ENCODE peak calls at places on chromosomes 13 and 19, in seven cellular contexts. S, Q, A, Y, I, D and C are unnamed samples.

GRCh38 chr13:100088282-100088647 is 628 bp upstream of the PCCA start:
- DNase-seq in S (no peak), Q (no peak), A (no peak), Y (no peak), I (peak), D (no peak), C (no peak)

GRCh38 chr13:72458701-72459100 is 268.7 kb downstream of the MZT1 start:
- DNase-seq in S (no peak), Q (no peak), A (no peak), Y (no peak), I (no peak), D (no peak), C (peak)

GRCh38 chr19:45568732-45569131 is 15.9 kb downstream of the OPA3 start:
- DNase-seq in S (peak), Q (peak), A (no peak), Y (no peak), I (no peak), D (no peak), C (peak)

GRCh38 chr13:30159446-30159839 is 147.9 kb downstream of the KATNAL1 start:
- DNase-seq in S (no peak), Q (peak), A (no peak), Y (no peak), I (no peak), D (peak), C (peak)

GRCh38 chr19:4103073-4103418 is 20.9 kb downstream of the MAP2K2 start:
- DNase-seq in S (no peak), Q (peak), A (no peak), Y (no peak), I (no peak), D (no peak), C (peak)

GRCh38 chr13:82713681-82714405 is 1168.4 kb downstream of the SLITRK1 start:
- DNase-seq in S (no peak), Q (peak), A (no peak), Y (no peak), I (no peak), D (no peak), C (peak)

GRCh38 chr13:32001392-32001768 is 30.2 kb upstream of the FRY start:
- DNase-seq in S (peak), Q (peak), A (no peak), Y (no peak), I (no peak), D (no peak), C (peak)

GRCh38 chr19:813359-814107 is 8.2 kb downstream of the PLPPR3 start:
- DNase-seq in S (no peak), Q (no peak), A (no peak), Y (no peak), I (no peak), D (no peak), C (no peak)

GRCh38 chr19:38737921-38738731 is 6.1 kb downstream of the CAPN12 start:
- DNase-seq in S (no peak), Q (no peak), A (no peak), Y (peak), I (no peak), D (no peak), C (no peak)

GRCh38 chr19:46878613-46879375 is 18.0 kb downstream of the ARHGAP35 start:
- DNase-seq in S (no peak), Q (peak), A (no peak), Y (no peak), I (no peak), D (peak), C (peak)

GRCh38 chr13:23889598-23890224 is 511 bp upstream of the MIPEP start:
- DNase-seq in S (no peak), Q (no peak), A (no peak), Y (no peak), I (no peak), D (no peak), C (peak)

GRCh38 chr13:114064516-114065140 is 67.8 kb downstream of the RASA3 start:
- DNase-seq in S (no peak), Q (peak), A (no peak), Y (peak), I (peak), D (no peak), C (peak)

GRCh38 chr13:73556902-73557301 is 498.1 kb downstream of the KLF5 start:
- DNase-seq in S (peak), Q (no peak), A (no peak), Y (no peak), I (no peak), D (no peak), C (no peak)

GRCh38 chr19:11538232-11539036 is at the start of gene CNN1:
- DNase-seq in S (peak), Q (peak), A (peak), Y (no peak), I (peak), D (peak), C (peak)

GRCh38 chr19:57110592-57111328 is 9.0 kb upstream of the USP29 start:
- DNase-seq in S (no peak), Q (no peak), A (no peak), Y (no peak), I (no peak), D (no peak), C (no peak)

GRCh38 chr13:66534561-66534960 is 695.6 kb downstream of the PCDH9 start:
- DNase-seq in S (no peak), Q (peak), A (no peak), Y (no peak), I (no peak), D (no peak), C (no peak)

GRCh38 chr13:85093808-85094207 is 705.4 kb downstream of the SLITRK6 start:
- DNase-seq in S (peak), Q (no peak), A (no peak), Y (no peak), I (no peak), D (no peak), C (no peak)

GRCh38 chr19:34220472-34221063 is 33.8 kb upstream of the GARRE1 start:
- DNase-seq in S (peak), Q (peak), A (no peak), Y (no peak), I (no peak), D (peak), C (peak)

GRCh38 chr13:30431269-30431950 is 9.1 kb downstream of the UBE2L5 start:
- DNase-seq in S (peak), Q (no peak), A (no peak), Y (no peak), I (no peak), D (no peak), C (no peak)

GRCh38 chr13:35768551-35768950 is 292.1 kb upstream of the MAB21L1 start:
- DNase-seq in S (no peak), Q (peak), A (no peak), Y (no peak), I (no peak), D (no peak), C (peak)

GRCh38 chr13:48564046-48564445 is 31.2 kb upstream of the RCBTB2 start:
- DNase-seq in S (no peak), Q (peak), A (no peak), Y (no peak), I (no peak), D (no peak), C (no peak)

GRCh38 chr13:110001622-110002275 is 215.4 kb upstream of the IRS2 start:
- DNase-seq in S (no peak), Q (no peak), A (no peak), Y (no peak), I (no peak), D (peak), C (peak)

GRCh38 chr13:113369881-113370280 is 6.0 kb upstream of the GRTP1 start:
- DNase-seq in S (no peak), Q (no peak), A (no peak), Y (peak), I (no peak), D (no peak), C (no peak)

GRCh38 chr19:1067341-1068103 is 555 bp downstream of the ARHGAP45 start:
- DNase-seq in S (no peak), Q (no peak), A (no peak), Y (peak), I (no peak), D (no peak), C (no peak)

GRCh38 chr19:36686365-36687213 is 823 bp upstream of the ZNF567 start:
- DNase-seq in S (peak), Q (peak), A (no peak), Y (peak), I (peak), D (no peak), C (no peak)

GRCh38 chr19:13831560-13832056 is 36.4 kb downstream of the ZSWIM4 start:
- DNase-seq in S (no peak), Q (no peak), A (no peak), Y (no peak), I (no peak), D (no peak), C (no peak)

GRCh38 chr19:38990949-38991697 is 15.6 kb upstream of the FBXO17 start:
- DNase-seq in S (no peak), Q (no peak), A (no peak), Y (peak), I (no peak), D (no peak), C (peak)

GRCh38 chr19:1473424-1473851 is 5.6 kb downstream of the C19orf25 start:
- DNase-seq in S (no peak), Q (no peak), A (no peak), Y (no peak), I (no peak), D (no peak), C (no peak)

GRCh38 chr13:38636106-38636505 is 50.8 kb upstream of the FREM2 start:
- DNase-seq in S (no peak), Q (no peak), A (no peak), Y (no peak), I (no peak), D (no peak), C (no peak)

GRCh38 chr13:38637576-38637975 is 49.3 kb upstream of the FREM2 start:
- DNase-seq in S (no peak), Q (no peak), A (no peak), Y (no peak), I (no peak), D (no peak), C (no peak)

GRCh38 chr13:38636756-38637155 is 50.1 kb upstream of the FREM2 start:
- DNase-seq in S (peak), Q (no peak), A (no peak), Y (no peak), I (no peak), D (no peak), C (no peak)

DNA sequence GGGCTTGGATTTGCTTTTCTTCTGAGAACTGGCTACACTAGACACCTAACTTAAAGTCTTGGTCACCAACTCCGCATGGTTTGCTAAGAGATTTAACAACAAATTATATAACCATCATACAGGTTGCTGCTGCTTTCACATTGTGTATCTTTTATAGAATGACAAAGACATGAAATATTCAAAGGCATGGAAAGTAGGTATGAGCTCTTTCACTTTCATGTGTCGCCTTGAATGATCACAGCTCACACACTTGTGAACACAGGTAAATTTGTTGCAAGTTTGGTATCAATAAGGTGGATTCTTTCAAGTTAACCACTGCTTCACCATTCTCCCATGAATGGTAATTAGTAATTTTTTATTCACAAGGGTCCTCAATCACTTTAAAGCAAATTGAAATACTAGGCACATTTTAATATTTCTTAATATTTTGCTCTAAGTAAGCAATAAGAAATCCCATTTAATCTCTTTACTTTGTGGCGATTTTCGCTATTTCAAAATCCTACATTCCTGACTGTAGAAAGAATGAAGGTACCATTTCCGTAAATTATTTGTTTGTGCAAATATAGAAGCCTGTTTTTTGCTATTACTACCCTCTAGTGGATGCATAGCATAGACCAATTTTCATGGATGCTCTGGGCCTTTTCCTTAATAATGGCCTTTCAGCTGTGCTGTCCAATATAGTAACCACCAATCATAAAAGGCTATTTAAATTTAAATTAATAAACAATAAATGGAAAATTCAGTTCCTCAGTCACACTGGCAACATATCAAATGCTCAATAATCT is 45.5 kb upstream of the FREM2 start:
- DNase-seq in S (no peak), Q (no peak), A (no peak), Y (no peak), I (no peak), D (no peak), C (peak)
- TF ChIP-seq CTCF in S (peak), Q (peak), A (no peak), Y (peak), I (no peak), D (peak), C (peak)

GRCh38 chr19:48501961-48502719 is 9.5 kb downstream of the LMTK3 start:
- DNase-seq in S (peak), Q (no peak), A (peak), Y (peak), I (peak), D (no peak), C (no peak)
- H3K4me3 ChIP-seq in S (no peak), Q (no peak), A (no peak), Y (peak), I (no peak), D (no peak), C (no peak)

GRCh38 chr19:50154529-50154928 is 8.6 kb downstream of the IZUMO2 start:
- DNase-seq in S (no peak), Q (no peak), A (no peak), Y (no peak), I (no peak), D (no peak), C (no peak)

GRCh38 chr19:50159078-50159477 is 4.0 kb downstream of the IZUMO2 start:
- DNase-seq in S (no peak), Q (no peak), A (no peak), Y (no peak), I (no peak), D (no peak), C (no peak)

GRCh38 chr19:50158577-50158976 is 4.5 kb downstream of the IZUMO2 start:
- DNase-seq in S (no peak), Q (no peak), A (no peak), Y (no peak), I (no peak), D (no peak), C (no peak)

GRCh38 chr19:50152578-50152977 is 10.5 kb downstream of the IZUMO2 start:
- DNase-seq in S (no peak), Q (no peak), A (no peak), Y (no peak), I (no peak), D (no peak), C (no peak)

GRCh38 chr19:50155520-50156109 is 7.5 kb downstream of the IZUMO2 start:
- DNase-seq in S (no peak), Q (no peak), A (no peak), Y (no peak), I (no peak), D (no peak), C (no peak)
- TF ChIP-seq CTCF in S (no peak), Q (no peak), A (no peak), Y (no peak), I (no peak), D (peak), C (no peak)

DNA sequence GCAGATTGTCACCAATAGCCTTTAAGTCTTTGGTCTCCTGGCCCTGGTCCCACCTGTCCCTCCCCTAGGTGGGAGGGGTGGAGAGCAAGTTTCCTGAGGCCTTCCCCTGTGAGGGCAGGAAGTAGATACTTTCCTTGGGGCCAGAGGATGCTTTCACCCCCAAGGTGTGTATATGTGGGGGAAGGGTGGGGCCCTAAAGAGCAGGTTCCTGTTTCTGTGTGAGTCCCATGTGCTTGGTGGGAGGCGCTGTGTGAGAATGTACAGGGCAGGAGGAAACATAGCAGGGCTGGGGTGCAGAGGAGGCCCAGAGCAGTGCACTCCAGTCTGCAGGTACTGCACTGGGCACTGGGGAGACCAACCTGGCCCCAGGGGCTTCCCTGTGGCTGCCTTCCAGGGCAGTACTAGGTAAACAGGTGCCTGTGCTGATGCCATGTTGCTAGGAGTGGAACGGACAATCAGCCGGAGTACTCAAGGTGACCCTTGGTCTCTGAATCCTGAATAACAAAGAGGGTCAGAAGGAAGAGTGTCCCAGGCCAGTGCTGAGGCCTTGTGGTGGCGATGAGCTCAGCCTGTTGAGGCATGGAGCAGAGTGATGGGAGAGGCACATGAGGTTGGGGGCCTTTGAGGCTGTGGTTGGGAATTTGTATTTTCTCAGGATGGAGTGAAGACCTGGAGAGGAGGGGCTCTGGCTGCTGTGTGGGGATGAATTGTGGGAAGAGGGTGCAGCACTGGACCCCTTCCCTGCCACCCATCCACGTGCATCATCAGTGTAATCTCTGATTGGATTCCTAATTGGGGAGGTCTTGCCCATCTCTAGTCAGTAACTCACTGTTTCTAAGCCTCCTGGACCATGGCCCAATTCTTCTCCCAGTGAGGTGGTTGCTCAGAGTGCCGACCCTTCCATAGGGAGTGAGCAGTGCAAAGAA is 5.1 kb downstream of the EGLN2 start:
- DNase-seq in S (no peak), Q (no peak), A (no peak), Y (peak), I (no peak), D (no peak), C (no peak)
- H3K4me3 ChIP-seq in S (no peak), Q (no peak), A (no peak), Y (peak), I (no peak), D (no peak), C (no peak)